ENCODE peak calls at places on chromosomes 1 and 21, in six cellular contexts. One of them, this sample, is unnamed.

GRCh38 chr21:35664683-35665082 is 395.6 kb downstream of the SETD4 start:
- DNase-seq in BJ: no peak
- DNase-seq in KBM-7: no peak
- DNase-seq in putamen: no peak
- DNase-seq in RWPE1: peak; percentile 31
- DNase-seq in H9: no peak
- DNase-seq in this sample: no peak

GRCh38 chr1:9852410-9853301 is 28.9 kb upstream of the CLSTN1 start:
- DNase-seq in BJ: peak; percentile 60
- DNase-seq in KBM-7: no peak
- DNase-seq in putamen: peak; percentile 81
- DNase-seq in RWPE1: peak; percentile 51
- DNase-seq in H9: no peak
- DNase-seq in this sample: no peak

GRCh38 chr1:226069818-226070489 is 7.4 kb downstream of the H3-3A start:
- DNase-seq in BJ: no peak
- DNase-seq in KBM-7: no peak
- DNase-seq in putamen: no peak
- DNase-seq in RWPE1: no peak
- DNase-seq in H9: no peak
- DNase-seq in this sample: no peak

GRCh38 chr1:40987439-40988276 is 8.2 kb downstream of the CTPS1 start:
- DNase-seq in BJ: no peak
- DNase-seq in KBM-7: no peak
- DNase-seq in putamen: no peak
- DNase-seq in RWPE1: no peak
- DNase-seq in H9: no peak
- DNase-seq in this sample: no peak

GRCh38 chr21:42532466-42533181 is 19.0 kb downstream of the SLC37A1 start:
- DNase-seq in BJ: no peak
- DNase-seq in KBM-7: no peak
- DNase-seq in putamen: peak; percentile 63
- DNase-seq in RWPE1: no peak
- DNase-seq in H9: peak; percentile 10
- DNase-seq in this sample: no peak

GRCh38 chr1:165842363-165843129 is 15.1 kb downstream of the UCK2 start:
- DNase-seq in BJ: no peak
- DNase-seq in KBM-7: peak; percentile 32
- DNase-seq in putamen: no peak
- DNase-seq in RWPE1: no peak
- DNase-seq in H9: no peak
- DNase-seq in this sample: peak; percentile 58

GRCh38 chr1:53826367-53826766 is 11.7 kb downstream of the NDC1 start:
- DNase-seq in BJ: no peak
- DNase-seq in KBM-7: no peak
- DNase-seq in putamen: no peak
- DNase-seq in RWPE1: no peak
- DNase-seq in H9: no peak
- DNase-seq in this sample: peak; percentile 13

GRCh38 chr1:112870887-112871646 is 84.9 kb downstream of the SLC16A1 start:
- DNase-seq in BJ: no peak
- DNase-seq in KBM-7: no peak
- DNase-seq in putamen: no peak
- DNase-seq in RWPE1: no peak
- DNase-seq in H9: no peak
- DNase-seq in this sample: no peak

GRCh38 chr1:42221952-42222606 is 57.5 kb upstream of the GUCA2A start:
- DNase-seq in BJ: no peak
- DNase-seq in KBM-7: no peak
- DNase-seq in putamen: no peak
- DNase-seq in RWPE1: peak; percentile 9
- DNase-seq in H9: no peak
- DNase-seq in this sample: no peak

GRCh38 chr1:88549536-88549935 is 134.5 kb upstream of the PKN2 start:
- DNase-seq in BJ: no peak
- DNase-seq in KBM-7: peak; percentile 9
- DNase-seq in putamen: peak; percentile 17
- DNase-seq in RWPE1: no peak
- DNase-seq in H9: no peak
- DNase-seq in this sample: no peak

GRCh38 chr1:24286246-24287010 is 32.7 kb upstream of the GRHL3 start:
- DNase-seq in BJ: no peak
- DNase-seq in KBM-7: no peak
- DNase-seq in putamen: no peak
- DNase-seq in RWPE1: no peak
- DNase-seq in H9: peak; percentile 72
- DNase-seq in this sample: no peak

GRCh38 chr1:240306673-240307072 is 215.0 kb downstream of the FMN2 start:
- DNase-seq in BJ: no peak
- DNase-seq in KBM-7: no peak
- DNase-seq in putamen: no peak
- DNase-seq in RWPE1: no peak
- DNase-seq in H9: no peak
- DNase-seq in this sample: no peak

GRCh38 chr1:91684599-91685196 is 184.0 kb downstream of the CDC7 start:
- DNase-seq in BJ: no peak
- DNase-seq in KBM-7: peak; percentile 43
- DNase-seq in putamen: no peak
- DNase-seq in RWPE1: no peak
- DNase-seq in H9: no peak
- DNase-seq in this sample: no peak

GRCh38 chr1:10419351-10419750 is 10.9 kb upstream of the CENPS start:
- DNase-seq in BJ: no peak
- DNase-seq in KBM-7: no peak
- DNase-seq in putamen: no peak
- DNase-seq in RWPE1: no peak
- DNase-seq in H9: no peak
- DNase-seq in this sample: no peak

GRCh38 chr1:56295949-56296929 is 283.1 kb downstream of the PLPP3 start:
- DNase-seq in BJ: no peak
- DNase-seq in KBM-7: peak; percentile 6
- DNase-seq in putamen: no peak
- DNase-seq in RWPE1: no peak
- DNase-seq in H9: no peak
- DNase-seq in this sample: no peak

GRCh38 chr1:11069233-11069950 is 9.6 kb upstream of the SRM start:
- DNase-seq in BJ: no peak
- DNase-seq in KBM-7: peak; percentile 81
- DNase-seq in putamen: no peak
- DNase-seq in RWPE1: no peak
- DNase-seq in H9: no peak
- DNase-seq in this sample: no peak

GRCh38 chr1:89436856-89437255 is 73.0 kb downstream of the GBP6 start:
- DNase-seq in BJ: no peak
- DNase-seq in KBM-7: no peak
- DNase-seq in putamen: no peak
- DNase-seq in RWPE1: no peak
- DNase-seq in H9: no peak
- DNase-seq in this sample: no peak

GRCh38 chr1:162552684-162553252 is 8.8 kb upstream of the UAP1 start:
- DNase-seq in BJ: no peak
- DNase-seq in KBM-7: no peak
- DNase-seq in putamen: no peak
- DNase-seq in RWPE1: no peak
- DNase-seq in H9: no peak
- DNase-seq in this sample: no peak

GRCh38 chr1:235368428-235368827 is 1.2 kb downstream of the TBCE start:
- DNase-seq in BJ: no peak
- DNase-seq in KBM-7: no peak
- DNase-seq in putamen: no peak
- DNase-seq in RWPE1: no peak
- DNase-seq in H9: no peak
- DNase-seq in this sample: no peak

GRCh38 chr1:41963636-41964035 is 44.9 kb upstream of the HIVEP3 start:
- DNase-seq in BJ: no peak
- DNase-seq in KBM-7: no peak
- DNase-seq in putamen: no peak
- DNase-seq in RWPE1: no peak
- DNase-seq in H9: no peak
- DNase-seq in this sample: no peak

GRCh38 chr1:3902111-3902511 is 2.0 kb upstream of the C1orf174 start:
- DNase-seq in BJ: no peak
- DNase-seq in KBM-7: no peak
- DNase-seq in putamen: no peak
- DNase-seq in RWPE1: no peak
- DNase-seq in H9: no peak
- DNase-seq in this sample: no peak

GRCh38 chr1:41378999-41379740 is 17.9 kb downstream of the FOXO6 start:
- DNase-seq in BJ: no peak
- DNase-seq in KBM-7: no peak
- DNase-seq in putamen: no peak
- DNase-seq in RWPE1: no peak
- DNase-seq in H9: no peak
- DNase-seq in this sample: no peak

GRCh38 chr1:202068596-202068995 is 54.1 kb upstream of the GPR37L1 start:
- DNase-seq in BJ: no peak
- DNase-seq in KBM-7: no peak
- DNase-seq in putamen: no peak
- DNase-seq in RWPE1: no peak
- DNase-seq in H9: no peak
- DNase-seq in this sample: no peak

GRCh38 chr1:54173681-54174080 is 20.9 kb upstream of the CDCP2 start:
- DNase-seq in BJ: no peak
- DNase-seq in KBM-7: no peak
- DNase-seq in putamen: peak; percentile 69
- DNase-seq in RWPE1: no peak
- DNase-seq in H9: no peak
- DNase-seq in this sample: no peak

This sample was measured in AML-193.